ENCODE peak calls at places on chromosome 18, in eight cellular contexts. D is psoas muscle, E is mesothelial cell of epicardium, F is endodermal cell, W is foreskin fibroblast, O is epithelial cell of esophagus, K is stomach, T is left ventricle myocardium inferior. I is an unnamed sample.

GRCh38 chr18:14976736-14977430 is 228.9 kb downstream of the ANKRD30B start:
- DNase-seq in D (no peak), E (no peak), F (no peak), W (no peak), O (no peak), K (no peak), T (no peak), I (no peak)

GRCh38 chr18:58649966-58650816 is 21.1 kb upstream of the MALT1 start:
- DNase-seq in D (no peak), E (no peak), F (no peak), W (no peak), O (no peak), K (no peak), T (no peak), I (no peak)

GRCh38 chr18:53796042-53796729 is 428.3 kb downstream of the MBD2 start:
- DNase-seq in D (peak; percentile 17), E (no peak), F (no peak), W (peak; percentile 75), O (peak; percentile 88), K (no peak), T (no peak), I (no peak)

GRCh38 chr18:8657873-8658521 is 47.4 kb upstream of the MTCL1 start:
- DNase-seq in D (no peak), E (no peak), F (peak; percentile 64), W (no peak), O (peak; percentile 76), K (no peak), T (no peak), I (no peak)

GRCh38 chr18:78770149-78771139 is 209.2 kb upstream of the SALL3 start:
- DNase-seq in D (no peak), E (no peak), F (peak; percentile 76), W (no peak), O (no peak), K (peak; percentile 20), T (no peak), I (no peak)

GRCh38 chr18:32909798-32910561 is 137.2 kb upstream of the KLHL14 start:
- DNase-seq in D (no peak), E (no peak), F (no peak), W (no peak), O (no peak), K (no peak), T (no peak), I (no peak)

GRCh38 chr18:9951022-9951859 is 37.4 kb downstream of the VAPA start:
- DNase-seq in D (no peak), E (no peak), F (peak; percentile 78), W (peak; percentile 52), O (peak; percentile 76), K (no peak), T (no peak), I (peak; percentile 51)

GRCh38 chr18:58671941-58672565 is 788 bp downstream of the MALT1 start:
- DNase-seq in D (no peak), E (no peak), F (no peak), W (peak; percentile 21), O (peak; percentile 91), K (peak; percentile 52), T (peak; percentile 45), I (no peak)

GRCh38 chr18:12973562-12974213 is 17.5 kb upstream of the CEP192 start:
- DNase-seq in D (no peak), E (no peak), F (no peak), W (no peak), O (peak; percentile 59), K (no peak), T (no peak), I (no peak)
- TF ChIP-seq CTCF in D (no peak), E (no peak), F (no peak), W (no peak), O (no peak), K (no peak), T (no peak), I (no peak)

GRCh38 chr18:70627100-70627802 is 338.4 kb downstream of the SOCS6 start:
- DNase-seq in D (no peak), E (no peak), F (no peak), W (no peak), O (no peak), K (no peak), T (no peak), I (no peak)
- TF ChIP-seq CTCF in D (no peak), E (no peak), F (peak; percentile 58), W (no peak), O (no peak), K (no peak), T (no peak), I (no peak)

DNA sequence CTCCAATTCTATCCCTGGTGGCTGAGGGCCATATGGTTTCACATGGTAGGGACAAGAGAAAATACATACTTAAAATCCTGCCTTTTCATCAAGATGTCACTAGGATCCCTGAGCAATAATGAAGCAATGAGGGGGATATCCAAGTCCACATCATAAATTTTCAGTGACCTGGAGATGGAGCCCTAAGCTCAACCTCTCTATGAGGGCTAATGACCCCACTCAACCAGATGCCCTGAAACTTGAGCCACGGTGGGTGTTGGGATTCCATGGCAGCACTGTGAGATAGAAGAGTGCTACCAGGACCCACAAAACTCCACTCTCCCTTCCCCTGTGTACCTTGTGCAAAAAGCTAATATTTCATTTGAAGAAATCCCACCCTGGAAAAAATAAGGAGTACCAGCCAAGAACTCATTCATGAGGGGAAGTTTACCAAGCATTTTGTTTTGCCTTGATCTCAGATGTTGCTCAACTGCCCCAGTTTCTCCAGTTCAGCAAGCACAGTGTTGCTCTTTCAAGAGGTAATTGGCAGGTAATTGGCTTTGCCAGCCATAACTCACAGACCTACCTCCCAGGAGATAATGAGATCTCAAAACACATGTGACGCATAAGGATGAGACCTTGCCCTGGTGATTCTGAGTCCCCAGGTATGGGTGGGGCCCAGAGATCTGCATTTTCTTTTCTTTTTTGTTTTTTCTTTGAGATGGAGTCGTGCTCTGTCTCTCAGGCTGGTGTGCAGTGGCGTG is 50.9 kb upstream of the TTC39C start:
- DNase-seq in D (no peak), E (no peak), F (no peak), W (no peak), O (peak; percentile 46), K (no peak), T (no peak), I (no peak)
- TF ChIP-seq CTCF in D (no peak), E (no peak), F (no peak), W (no peak), O (no peak), K (no peak), T (peak; percentile 11), I (no peak)

GRCh38 chr18:11655605-11655932 is 33.5 kb upstream of the GNAL start:
- DNase-seq in D (no peak), E (no peak), F (no peak), W (no peak), O (no peak), K (no peak), T (no peak), I (no peak)
- TF ChIP-seq CTCF in D (no peak), E (peak; percentile 8), F (no peak), W (no peak), O (no peak), K (no peak), T (peak; percentile 4), I (peak; percentile 27)

GRCh38 chr18:77482190-77482928 is 232.7 kb downstream of the GALR1 start:
- DNase-seq in D (no peak), E (no peak), F (no peak), W (no peak), O (no peak), K (no peak), T (no peak), I (no peak)

GRCh38 chr18:77481541-77481940 is 231.9 kb downstream of the GALR1 start:
- DNase-seq in D (no peak), E (no peak), F (no peak), W (no peak), O (no peak), K (no peak), T (no peak), I (no peak)

GRCh38 chr18:77479047-77479446 is 229.4 kb downstream of the GALR1 start:
- DNase-seq in D (no peak), E (no peak), F (no peak), W (no peak), O (no peak), K (no peak), T (no peak), I (no peak)

GRCh38 chr18:77478619-77479018 is 229.0 kb downstream of the GALR1 start:
- DNase-seq in D (peak; percentile 34), E (no peak), F (no peak), W (no peak), O (no peak), K (no peak), T (peak; percentile 29), I (no peak)
- TF ChIP-seq CTCF in D (no peak), E (peak; percentile 23), F (peak; percentile 62), W (no peak), O (no peak), K (no peak), T (peak; percentile 49), I (no peak)